ENCODE peak calls at places on chromosomes 2 and 18, in eight cellular contexts. B is IMR-90, X is transverse colon, E is heart left ventricle, P is A549, W is uterus, U is lower leg skin, I is breast epithelium. O is an unnamed sample.

GRCh38 chr2:85959826-85960225 is 71.0 kb upstream of the ST3GAL5 start:
- DNase-seq in B (no peak), P (no peak), I (no peak), W (no peak), E (no peak), U (no peak), X (no peak), O (no peak)

GRCh38 chr18:77068321-77068841 is 64.2 kb downstream of the MBP start:
- DNase-seq in P (no peak), E (no peak), B (peak), X (no peak), I (no peak), U (peak), W (no peak), O (no peak)

GRCh38 chr2:59182249-59182648 is 941.1 kb upstream of the FANCL start:
- DNase-seq in B (peak), I (no peak), P (peak), E (no peak), X (no peak), U (no peak), W (no peak), O (no peak)

GRCh38 chr18:57768557-57769326 is 34.4 kb downstream of the ATP8B1 start:
- DNase-seq in X (no peak), P (no peak), E (no peak), U (no peak), B (peak), I (no peak), W (no peak), O (no peak)

GRCh38 chr2:68796306-68796905 is 61.8 kb downstream of the ARHGAP25 start:
- DNase-seq in B (peak), E (no peak), X (no peak), P (no peak), W (no peak), U (no peak), I (no peak), O (no peak)

GRCh38 chr2:74107071-74107470 is 40.6 kb downstream of the BOLA3 start:
- DNase-seq in B (no peak), I (no peak), U (no peak), E (no peak), P (no peak), W (no peak), X (no peak), O (no peak)

GRCh38 chr2:179898873-179899272 is 37.5 kb upstream of the ZNF385B start:
- DNase-seq in W (no peak), P (no peak), B (peak), E (no peak), X (peak), U (no peak), I (no peak), O (no peak)

GRCh38 chr2:106107509-106108131 is 86.5 kb downstream of the UXS1 start:
- DNase-seq in W (no peak), I (no peak), X (no peak), E (no peak), B (peak), P (no peak), U (peak), O (no peak)

GRCh38 chr18:34493099-34493544 is 217.0 kb upstream of the DTNA start:
- DNase-seq in I (peak), P (no peak), E (peak), B (peak), W (peak), X (peak), U (peak), O (peak)

GRCh38 chr2:85765081-85765731 is 11.4 kb downstream of the ATOH8 start:
- DNase-seq in B (no peak), E (peak), W (no peak), U (no peak), X (no peak), P (no peak), I (no peak), O (no peak)

GRCh38 chr2:165794520-165794882 is 454 bp upstream of the GALNT3 start:
- DNase-seq in B (peak), U (peak), E (peak), P (no peak), W (peak), X (peak), I (peak), O (peak)

GRCh38 chr2:79040967-79041582 is 15.6 kb downstream of the REG3G start:
- DNase-seq in P (no peak), I (no peak), W (no peak), E (no peak), X (no peak), U (no peak), B (no peak), O (no peak)

GRCh38 chr2:117123362-117123761 is 691.1 kb upstream of the DDX18 start:
- DNase-seq in I (no peak), P (no peak), B (no peak), E (no peak), W (no peak), U (no peak), X (no peak), O (no peak)

GRCh38 chr2:14094592-14094991 is 537.9 kb upstream of the LRATD1 start:
- DNase-seq in I (no peak), U (no peak), P (no peak), E (no peak), W (no peak), X (no peak), B (no peak), O (no peak)

GRCh38 chr2:172909454-172909853 is 166.2 kb upstream of the MAP3K20 start:
- DNase-seq in P (no peak), B (no peak), E (no peak), X (no peak), U (no peak), W (no peak), I (no peak), O (no peak)

GRCh38 chr18:62578980-62579511 is 56.2 kb downstream of the ZCCHC2 start:
- DNase-seq in B (no peak), U (no peak), X (no peak), P (no peak), W (no peak), E (no peak), I (no peak), O (no peak)

GRCh38 chr2:210553371-210553770 is 3.0 kb upstream of the CPS1 start:
- DNase-seq in U (no peak), X (no peak), W (no peak), B (no peak), P (no peak), I (no peak), E (no peak), O (no peak)

GRCh38 chr2:167953790-167954189 is 293.6 kb downstream of the STK39 start:
- DNase-seq in P (no peak), X (no peak), B (no peak), E (no peak), W (no peak), I (no peak), U (no peak), O (no peak)

GRCh38 chr2:38743672-38744398 is 7.3 kb downstream of the SRSF7 start:
- DNase-seq in X (no peak), W (no peak), B (no peak), U (no peak), I (no peak), E (no peak), P (no peak), O (no peak)
- TF ChIP-seq POLR2A in X (no peak), W (no peak), B (no peak), U (no peak), I (no peak), E (no peak), P (no peak), O (no peak)

DNA sequence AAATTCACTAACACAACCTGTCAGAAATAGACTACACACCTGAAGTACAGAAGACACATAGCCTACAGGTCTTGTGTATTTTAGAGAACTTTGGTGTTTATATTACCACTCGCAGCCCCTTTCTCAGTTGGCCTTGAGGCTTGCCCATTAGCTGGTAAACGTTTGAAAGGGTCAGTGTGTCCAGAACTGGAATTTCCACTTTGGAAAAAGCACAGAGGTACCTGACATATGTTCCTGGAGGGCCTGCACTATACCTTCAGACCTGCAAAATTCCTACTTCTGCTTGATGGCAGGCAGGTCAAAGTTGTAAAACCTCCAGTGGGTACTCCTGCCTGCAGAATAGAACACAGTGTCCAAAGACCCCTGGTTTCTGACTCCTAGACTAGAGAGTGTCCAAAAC is 3.0 kb downstream of the KCTD1 start:
- DNase-seq in X (no peak), P (no peak), E (no peak), I (no peak), B (no peak), W (no peak), U (no peak), O (no peak)
- H3K4me3 ChIP-seq in X (no peak), P (peak), E (peak), I (no peak), B (no peak), W (no peak), U (no peak), O (peak)

GRCh38 chr2:215728504-215729065 is 284.8 kb downstream of the MREG start:
- DNase-seq in E (no peak), B (peak), P (no peak), I (no peak), U (no peak), W (no peak), X (no peak), O (no peak)
- TF ChIP-seq POLR2A in E (no peak), B (no peak), P (no peak), I (no peak), U (no peak), W (no peak), X (no peak), O (no peak)

GRCh38 chr2:104855174-104856085 is 1.5 kb downstream of the POU3F3 start:
- DNase-seq in P (no peak), E (no peak), W (no peak), U (no peak), X (no peak), I (no peak), B (no peak), O (no peak)

GRCh38 chr2:104857262-104858221 is 3.6 kb downstream of the POU3F3 start:
- DNase-seq in E (no peak), X (no peak), U (peak), I (no peak), P (no peak), W (no peak), B (no peak), O (no peak)

GRCh38 chr2:104856086-104856972 is 2.4 kb downstream of the POU3F3 start:
- DNase-seq in E (no peak), I (no peak), W (no peak), B (no peak), X (no peak), U (peak), P (no peak), O (no peak)

GRCh38 chr2:104858325-104858978 is 4.5 kb downstream of the POU3F3 start:
- DNase-seq in W (no peak), P (no peak), X (no peak), B (no peak), I (no peak), U (no peak), E (no peak), O (no peak)

GRCh38 chr2:104856973-104857261 is 3.0 kb downstream of the POU3F3 start:
- DNase-seq in X (no peak), W (no peak), B (no peak), I (no peak), U (no peak), P (no peak), E (no peak), O (no peak)
- H3K4me3 ChIP-seq in X (peak), W (no peak), B (no peak), I (no peak), U (no peak), P (peak), E (no peak), O (no peak)

DNA sequence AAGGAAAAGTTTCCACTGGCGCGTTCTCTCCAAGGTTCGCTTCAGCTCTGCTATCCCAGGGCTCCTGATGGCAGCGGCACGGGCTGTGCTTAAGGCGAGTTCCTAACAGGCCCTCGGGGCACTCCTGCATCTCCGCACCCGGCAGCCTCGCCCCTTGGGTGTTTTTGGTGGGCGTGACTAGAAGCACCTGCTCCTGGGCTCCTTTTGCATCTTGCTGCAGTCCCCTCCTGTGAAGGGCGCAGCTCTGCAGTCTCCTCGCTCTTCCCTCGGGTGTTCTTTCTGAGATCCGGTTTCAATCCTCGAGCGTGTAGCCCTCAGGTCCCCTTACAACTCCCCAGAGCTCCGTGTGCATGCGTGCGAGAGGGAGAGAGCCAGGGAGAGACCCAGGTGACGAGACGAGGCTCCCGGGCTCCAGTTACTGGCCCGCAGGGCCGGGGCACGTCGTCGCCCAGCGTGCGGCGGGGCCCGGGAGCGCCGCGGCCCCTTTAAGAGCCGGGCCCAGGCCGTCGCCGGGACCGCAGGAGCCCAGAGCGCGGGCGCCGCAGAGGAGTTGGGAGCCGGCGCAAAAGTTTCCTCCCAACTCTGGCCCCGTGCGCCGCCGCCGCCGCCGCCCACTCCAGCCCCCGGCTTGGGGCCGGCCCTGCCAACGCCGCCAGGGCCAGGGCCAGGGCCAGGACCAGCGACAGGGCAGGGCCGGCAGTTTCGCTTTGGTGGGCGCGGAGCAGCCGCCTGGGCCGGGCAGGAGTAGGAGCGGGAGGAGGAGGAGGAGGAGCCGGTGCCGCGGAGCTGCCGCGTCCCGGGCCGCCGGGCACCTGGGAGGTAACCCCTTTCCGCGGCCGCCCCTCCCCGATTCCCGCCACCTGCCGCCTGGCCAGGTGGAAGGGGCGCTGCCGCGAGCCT is at the start of gene PARD3B:
- DNase-seq in I (no peak), W (peak), X (peak), U (peak), B (peak), P (peak), E (peak), O (peak)
- TF ChIP-seq POLR2A in I (no peak), W (no peak), X (peak), U (no peak), B (peak), P (peak), E (peak), O (no peak)

DNA sequence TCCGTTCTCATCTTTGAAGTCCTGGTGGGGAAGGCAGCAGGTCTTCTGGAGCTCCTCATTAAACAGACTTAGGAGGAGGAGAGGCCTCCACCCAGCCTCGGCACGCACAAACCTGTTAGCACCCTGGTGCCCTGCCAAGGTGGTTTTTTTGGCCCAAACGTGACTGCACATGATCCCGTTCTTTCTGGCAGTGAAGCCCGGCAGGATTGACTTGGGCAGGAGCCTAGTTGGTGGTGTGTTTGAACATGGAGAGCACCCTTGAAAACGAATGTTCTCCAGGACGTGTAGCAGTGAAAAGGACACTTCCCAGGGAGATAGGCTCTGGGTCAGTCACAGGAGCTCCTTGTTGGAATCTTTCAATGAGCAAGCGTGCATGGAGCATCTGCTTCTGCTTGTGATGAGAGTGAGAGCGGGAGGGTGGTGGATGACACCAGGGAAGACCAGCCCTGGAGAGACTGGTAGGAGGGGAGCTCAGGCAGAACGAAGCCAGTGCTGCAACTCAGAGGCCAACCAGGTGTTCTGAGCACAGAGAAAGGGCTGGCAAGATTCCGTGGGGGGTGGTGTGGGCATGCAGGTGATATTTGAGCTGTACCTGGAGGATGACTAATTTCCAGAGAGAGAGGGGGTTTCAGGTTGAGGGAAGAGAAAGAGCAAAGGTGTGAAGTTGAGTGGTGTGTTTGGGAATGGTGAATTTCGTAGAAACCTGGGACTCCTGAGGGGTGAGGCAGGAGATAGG is 73.8 kb downstream of the TANC1 start:
- DNase-seq in U (peak), X (no peak), I (no peak), W (no peak), E (peak), P (no peak), B (no peak), O (peak)
- H3K4me3 ChIP-seq in U (no peak), X (no peak), I (no peak), W (no peak), E (no peak), P (no peak), B (no peak), O (no peak)

GRCh38 chr2:5125017-5125730 is 567.0 kb upstream of the SOX11 start:
- DNase-seq in U (no peak), W (no peak), I (no peak), B (no peak), E (no peak), P (no peak), X (no peak), O (no peak)
- TF ChIP-seq POLR2A in U (no peak), W (no peak), I (no peak), B (no peak), E (no peak), P (no peak), X (no peak), O (no peak)

GRCh38 chr18:9743200-9744016 is 35.3 kb downstream of the RAB31 start:
- DNase-seq in I (no peak), E (no peak), W (no peak), U (no peak), P (peak), B (peak), X (no peak), O (peak)
- H3K4me3 ChIP-seq in I (no peak), E (no peak), W (no peak), U (no peak), P (peak), B (no peak), X (peak), O (no peak)

O was measured in stomach.